ENCODE peak calls at places on chromosome X, in five cellular contexts. P, L, F, A and I are unnamed samples.

GRCh38 chrX:85922821-85923220 is 124.5 kb downstream of the CHM start:
- DNase-seq in P (no peak), L (no peak), F (no peak), A (no peak), I (no peak)

GRCh38 chrX:21374994-21375794 is 976 bp downstream of the CNKSR2 start:
- DNase-seq in P (no peak), L (no peak), F (no peak), A (no peak), I (peak; percentile 19)

GRCh38 chrX:11215191-11215921 is 77.9 kb upstream of the AMELX start:
- DNase-seq in P (no peak), L (no peak), F (no peak), A (no peak), I (no peak)

GRCh38 chrX:28609917-28610613 is 22.8 kb downstream of the IL1RAPL1 start:
- DNase-seq in P (no peak), L (no peak), F (peak; percentile 45), A (no peak), I (no peak)

GRCh38 chrX:69072486-69073006 is 92.7 kb downstream of the PJA1 start:
- DNase-seq in P (no peak), L (no peak), F (no peak), A (no peak), I (no peak)

GRCh38 chrX:45852884-45853283 is 652.2 kb upstream of the DIPK2B start:
- DNase-seq in P (no peak), L (no peak), F (no peak), A (no peak), I (no peak)

GRCh38 chrX:24479924-24480722 is 15.0 kb downstream of the PDK3 start:
- DNase-seq in P (no peak), L (peak; percentile 70), F (no peak), A (no peak), I (no peak)

GRCh38 chrX:153703036-153703370 is 15.3 kb downstream of the SLC6A8 start:
- DNase-seq in P (no peak), L (no peak), F (peak; percentile 42), A (no peak), I (no peak)

GRCh38 chrX:48974033-48974432 is 2.4 kb upstream of the KCND1 start:
- DNase-seq in P (no peak), L (no peak), F (no peak), A (no peak), I (no peak)

GRCh38 chrX:21956783-21957182 is 16.3 kb downstream of the SMS start:
- DNase-seq in P (no peak), L (no peak), F (no peak), A (no peak), I (no peak)

GRCh38 chrX:119826399-119826959 is 26.3 kb downstream of the UPF3B start:
- DNase-seq in P (no peak), L (no peak), F (no peak), A (no peak), I (no peak)